ENCODE peak calls at places on chromosomes 6 and 20, in nine cellular contexts. C is gastrocnemius medialis, S is ovary, O is vagina, T is upper lobe of left lung, P is Peyer's patch, Y is uterus, M is adrenal gland, J is body of pancreas. A is an unnamed sample. For H3K4me1, the result is how much of the 10 kb centered on the place peaks cover.

GRCh38 chr6:44034391-44034861 is 92.8 kb downstream of the MRPL14 start:
- DNase-seq in C (no peak), S (no peak), O (no peak), T (no peak), P (no peak), Y (peak), M (no peak), J (no peak), A (no peak)

GRCh38 chr6:125094563-125094962 is 59.0 kb upstream of the TPD52L1 start:
- DNase-seq in C (no peak), S (no peak), O (no peak), T (no peak), P (no peak), Y (no peak), M (no peak), J (no peak), A (no peak)

GRCh38 chr6:11318835-11319813 is 86.7 kb upstream of the NEDD9 start:
- DNase-seq in C (no peak), S (no peak), O (no peak), T (no peak), P (no peak), Y (no peak), M (no peak), J (no peak), A (no peak)

GRCh38 chr6:34243901-34244884 is 4.6 kb downstream of the SMIM29 start:
- DNase-seq in C (peak), S (peak), O (no peak), T (peak), P (no peak), Y (peak), M (peak), J (peak), A (peak)

GRCh38 chr6:157670466-157671186 is 152.4 kb upstream of the SNX9 start:
- DNase-seq in C (peak), S (peak), O (no peak), T (no peak), P (peak), Y (peak), M (no peak), J (no peak), A (no peak)

GRCh38 chr6:79461205-79461604 is 76.0 kb downstream of the LCA5 start:
- DNase-seq in C (no peak), S (no peak), O (no peak), T (no peak), P (no peak), Y (no peak), M (no peak), J (peak), A (no peak)

GRCh38 chr6:150471276-150471675 is 102.5 kb downstream of the IYD start:
- DNase-seq in C (no peak), S (no peak), O (no peak), T (no peak), P (no peak), Y (no peak), M (no peak), J (no peak), A (no peak)

GRCh38 chr6:167299641-167300308 is 8.7 kb downstream of the UNC93A start:
- DNase-seq in C (no peak), S (no peak), O (no peak), T (no peak), P (no peak), Y (no peak), M (no peak), J (no peak), A (no peak)

GRCh38 chr6:4480788-4481725 is 295.1 kb upstream of the CDYL start:
- DNase-seq in C (no peak), S (no peak), O (no peak), T (no peak), P (no peak), Y (no peak), M (no peak), J (no peak), A (no peak)

GRCh38 chr6:15365273-15365687 is 119.4 kb downstream of the JARID2 start:
- DNase-seq in C (peak), S (peak), O (no peak), T (no peak), P (peak), Y (peak), M (peak), J (peak), A (peak)

GRCh38 chr6:2225422-2226392 is 19.7 kb downstream of the GMDS start:
- DNase-seq in C (no peak), S (no peak), O (no peak), T (no peak), P (no peak), Y (no peak), M (no peak), J (peak), A (no peak)

GRCh38 chr6:45676376-45676775 is 298.6 kb upstream of the SUPT3H start:
- DNase-seq in C (no peak), S (no peak), O (peak), T (no peak), P (no peak), Y (no peak), M (no peak), J (no peak), A (no peak)
- H3K4me1 ChIP-seq in C (under half), S (under half), O (under half), T (under half), P (under half), Y (under half), M (under half), J (under half), A (under half)

GRCh38 chr6:113338610-113339009 is 518.5 kb upstream of the MARCKS start:
- DNase-seq in C (no peak), S (no peak), O (no peak), T (no peak), P (no peak), Y (no peak), M (no peak), J (no peak), A (no peak)
- TF ChIP-seq CTCF in C (no peak), S (no peak), O (no peak), T (no peak), P (no peak), Y (no peak), M (no peak), J (no peak), A (no peak)

DNA sequence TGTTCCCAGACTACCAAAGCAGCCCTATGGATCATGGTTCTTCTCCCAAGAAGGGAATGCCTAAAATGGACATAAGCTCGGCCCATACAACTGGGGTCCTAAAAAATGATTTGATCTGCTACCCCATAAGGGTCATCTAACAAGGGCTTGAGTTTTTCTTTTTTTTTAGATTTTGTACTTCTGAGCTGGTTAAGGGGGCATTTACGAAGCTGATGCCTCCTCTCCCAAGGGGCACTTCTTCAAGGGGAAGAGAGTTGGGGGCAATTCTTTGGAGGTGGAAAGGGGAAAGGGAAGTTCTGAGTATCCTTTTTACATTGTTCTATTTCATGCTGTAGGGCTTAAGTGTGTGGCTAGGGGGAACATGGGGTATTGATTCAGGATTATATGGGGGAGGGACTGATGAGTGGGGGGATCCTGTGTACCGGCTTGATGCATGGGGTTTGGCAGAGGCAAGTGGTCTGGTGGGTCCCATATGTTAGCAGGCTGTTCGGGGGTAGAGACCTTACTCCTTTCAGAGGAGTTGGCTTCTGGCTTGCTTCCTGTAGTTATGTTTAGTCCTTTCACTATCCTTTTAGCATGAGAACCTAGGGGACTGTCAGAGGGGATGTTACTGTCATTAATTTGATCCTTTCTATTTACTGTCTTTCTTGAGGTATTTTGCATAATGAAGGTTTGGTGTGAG is 8.1 kb upstream of the ZNFX1 start:
- DNase-seq in C (no peak), S (no peak), O (no peak), T (no peak), P (no peak), Y (no peak), M (no peak), J (no peak), A (no peak)
- TF ChIP-seq POLR2A in C (no peak), S (no peak), O (no peak), T (no peak), P (no peak), Y (no peak), M (no peak), J (no peak), A (no peak)

DNA sequence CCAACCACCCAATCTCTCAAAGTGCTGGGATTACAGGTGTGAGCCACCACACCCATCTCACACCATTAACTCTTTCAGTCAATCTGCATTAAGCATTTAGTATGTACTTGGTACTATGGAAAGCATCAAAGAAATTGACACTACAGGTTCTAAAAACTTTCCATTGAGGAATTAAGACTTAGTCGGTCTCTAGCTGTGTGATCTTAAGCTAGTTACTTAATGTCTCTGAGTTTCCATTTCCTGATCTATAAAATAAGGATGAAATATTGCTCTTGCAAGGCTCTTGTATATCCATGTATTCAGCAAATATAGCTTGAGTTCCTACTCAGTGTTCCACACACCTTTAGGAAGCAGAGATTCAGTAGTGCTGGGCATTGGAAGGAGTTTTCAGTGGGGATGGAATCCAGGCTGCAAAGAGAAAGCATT is 48.9 kb upstream of the NCOA3 start:
- DNase-seq in C (no peak), S (no peak), O (no peak), T (no peak), P (no peak), Y (no peak), M (no peak), J (no peak), A (no peak)
- H3K4me1 ChIP-seq in C (under half), S (under half), O (under half), T (under half), P (under half), Y (under half), M (under half), J (under half), A (under half)

GRCh38 chr20:1636621-1637020 is 16.8 kb upstream of the SIRPB1 start:
- DNase-seq in C (no peak), S (no peak), O (peak), T (no peak), P (no peak), Y (no peak), M (no peak), J (no peak), A (no peak)
- TF ChIP-seq CTCF in C (no peak), S (no peak), O (no peak), T (no peak), P (no peak), Y (no peak), M (no peak), J (no peak), A (no peak)

GRCh38 chr6:28597924-28598323 is 72.2 kb downstream of the GPX5 start:
- DNase-seq in C (no peak), S (no peak), O (no peak), T (no peak), P (no peak), Y (no peak), M (no peak), J (no peak), A (no peak)
- TF ChIP-seq POLR2A in C (no peak), S (no peak), O (no peak), T (no peak), P (no peak), Y (no peak), M (no peak), J (no peak), A (no peak)